ENCODE peak calls at places on chromosomes 12 and 14, in five cellular contexts. A is GM23338, W is prostate gland, R is transverse colon, G is breast epithelium. S is an unnamed sample.

GRCh38 chr14:32201196-32201815 is 539 bp upstream of the RNU6-7 start:
- DNase-seq in A (peak), W (peak), R (peak), G (peak), S (no peak)

GRCh38 chr12:48643011-48643410 is 39.0 kb downstream of the KANSL2 start:
- DNase-seq in A (no peak), W (no peak), R (no peak), G (no peak), S (no peak)

GRCh38 chr12:19739195-19739776 is 300.0 kb downstream of the AEBP2 start:
- DNase-seq in A (peak), W (peak), R (peak), G (no peak), S (peak)

GRCh38 chr12:10189653-10190052 is 10.8 kb downstream of the TMEM52B start:
- DNase-seq in A (no peak), W (peak), R (no peak), G (peak), S (no peak)

GRCh38 chr12:75964150-75964549 is 67.4 kb downstream of the PHLDA1 start:
- DNase-seq in A (no peak), W (no peak), R (peak), G (no peak), S (no peak)

GRCh38 chr12:2804390-2805145 is 7.9 kb upstream of the ITFG2 start:
- DNase-seq in A (no peak), W (no peak), R (no peak), G (no peak), S (no peak)

GRCh38 chr14:99127651-99128167 is 144.3 kb downstream of the BCL11B start:
- DNase-seq in A (peak), W (peak), R (no peak), G (peak), S (no peak)

GRCh38 chr14:51447411-51447810 is 204.3 kb upstream of the FRMD6 start:
- DNase-seq in A (no peak), W (no peak), R (no peak), G (no peak), S (no peak)

GRCh38 chr12:29241821-29242591 is 92.9 kb downstream of the FAR2 start:
- DNase-seq in A (peak), W (peak), R (peak), G (peak), S (peak)

GRCh38 chr12:112907415-112908157 is 824 bp downstream of the OAS1 start:
- DNase-seq in A (no peak), W (no peak), R (peak), G (no peak), S (no peak)

GRCh38 chr12:94704452-94704871 is 54.1 kb upstream of the TMCC3 start:
- DNase-seq in A (no peak), W (peak), R (no peak), G (no peak), S (no peak)

GRCh38 chr14:55071870-55072640 is 20.6 kb downstream of the MAPK1IP1L start:
- DNase-seq in A (no peak), W (no peak), R (no peak), G (peak), S (no peak)
- TF ChIP-seq POLR2AphosphoS5 in A (no peak), W (no peak), R (no peak), G (no peak), S (no peak)

GRCh38 chr12:45257185-45257585 is 41.3 kb downstream of the ANO6 start:
- DNase-seq in A (no peak), W (no peak), R (no peak), G (no peak), S (no peak)
- TF ChIP-seq POLR2AphosphoS5 in A (no peak), W (no peak), R (no peak), G (no peak), S (no peak)

GRCh38 chr12:80838708-80839107 is 99.0 kb downstream of the LIN7A start:
- DNase-seq in A (no peak), W (no peak), R (no peak), G (no peak), S (no peak)
- TF ChIP-seq POLR2AphosphoS5 in A (no peak), W (no peak), R (no peak), G (no peak), S (no peak)

DNA sequence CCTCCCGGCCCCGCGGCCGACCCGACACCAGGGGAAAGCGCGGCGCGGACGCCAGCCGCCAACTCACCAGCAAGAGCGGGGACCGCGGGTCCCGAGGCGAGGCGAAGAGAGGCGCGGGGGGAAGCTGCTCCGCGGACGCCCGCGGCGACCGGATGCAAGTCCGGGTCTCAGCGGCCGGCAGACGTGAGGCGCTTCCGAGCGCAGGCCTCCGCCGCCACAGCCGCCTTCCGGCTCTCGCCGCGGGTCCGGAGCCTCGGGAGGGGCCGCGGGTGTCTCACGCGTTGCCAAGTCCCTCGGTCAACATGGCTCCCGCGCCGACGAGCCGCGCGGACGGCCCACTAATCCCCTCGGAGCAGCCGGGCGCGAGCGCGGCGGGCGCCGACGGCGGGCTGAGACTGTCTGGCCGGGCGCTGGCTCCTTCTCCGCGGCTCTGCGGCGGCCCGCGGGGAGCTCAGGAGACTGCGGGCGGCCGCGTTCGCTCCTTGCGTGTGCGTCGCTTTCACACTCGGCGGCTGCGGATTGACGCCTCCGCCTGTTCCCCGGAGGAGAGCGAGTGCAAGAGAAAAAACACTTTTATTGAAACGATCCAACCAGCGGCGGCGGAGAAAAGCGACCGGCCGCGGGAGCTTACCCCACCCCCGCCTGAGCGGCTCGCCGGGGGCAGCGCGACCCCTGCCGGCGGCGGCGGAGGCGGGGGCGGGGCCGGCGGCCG is at the start of gene CDK17:
- DNase-seq in A (peak), W (peak), R (peak), G (peak), S (peak)
- TF ChIP-seq POLR2AphosphoS5 in A (no peak), W (peak), R (peak), G (peak), S (peak)

GRCh38 chr12:11863478-11863906 is 207.2 kb upstream of the BCL2L14 start:
- DNase-seq in A (no peak), W (no peak), R (no peak), G (no peak), S (no peak)

GRCh38 chr12:11862794-11863193 is 207.9 kb upstream of the BCL2L14 start:
- DNase-seq in A (no peak), W (no peak), R (no peak), G (no peak), S (no peak)

GRCh38 chr12:11860026-11860425 is 210.6 kb downstream of the ETV6 start:
- DNase-seq in A (no peak), W (no peak), R (no peak), G (no peak), S (no peak)

GRCh38 chr12:11861864-11862600 is 208.7 kb upstream of the BCL2L14 start:
- DNase-seq in A (no peak), W (no peak), R (no peak), G (no peak), S (no peak)

GRCh38 chr12:11861155-11861863 is 209.4 kb upstream of the BCL2L14 start:
- DNase-seq in A (no peak), W (no peak), R (no peak), G (no peak), S (no peak)
- TF ChIP-seq POLR2AphosphoS5 in A (no peak), W (no peak), R (no peak), G (no peak), S (no peak)

DNA sequence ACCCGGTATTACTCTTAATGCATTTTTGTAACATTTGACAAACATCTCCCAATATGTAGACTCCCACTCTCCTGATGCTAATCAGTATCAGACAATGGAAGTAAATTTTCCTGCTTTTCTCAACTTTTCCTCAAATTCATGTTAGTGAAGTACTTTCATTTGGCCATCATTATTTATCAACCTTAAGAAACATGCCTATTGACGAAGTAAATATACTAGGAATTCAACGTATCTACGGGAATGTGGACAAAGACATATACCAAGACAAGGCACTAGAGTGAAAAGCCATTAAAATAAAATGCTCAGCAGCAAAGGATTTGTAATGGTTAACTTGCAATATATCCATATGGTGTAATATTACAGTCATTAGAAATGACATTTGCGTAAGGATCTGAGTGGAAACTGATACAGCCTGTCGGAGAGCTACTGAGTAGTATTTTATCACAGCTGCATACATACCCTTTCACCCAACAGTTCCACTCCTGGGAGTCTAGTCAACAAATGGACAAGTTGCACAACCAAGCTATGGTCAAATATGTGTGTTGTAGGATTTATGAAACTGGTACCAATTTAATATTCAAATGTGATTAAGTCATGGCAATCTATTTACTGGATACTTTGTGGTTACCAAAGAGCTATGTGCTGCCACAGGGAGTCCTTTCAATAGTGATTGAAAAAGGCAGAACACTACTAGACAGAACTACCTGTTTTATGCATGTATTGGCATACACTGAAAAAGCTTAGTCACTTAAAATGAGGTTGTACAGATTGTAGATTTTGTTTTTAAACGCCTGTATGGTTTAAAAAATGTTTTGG is 26.5 kb downstream of the NUDT4 start:
- DNase-seq in A (no peak), W (no peak), R (no peak), G (no peak), S (no peak)
- TF ChIP-seq POLR2AphosphoS5 in A (no peak), W (no peak), R (no peak), G (no peak), S (no peak)

DNA sequence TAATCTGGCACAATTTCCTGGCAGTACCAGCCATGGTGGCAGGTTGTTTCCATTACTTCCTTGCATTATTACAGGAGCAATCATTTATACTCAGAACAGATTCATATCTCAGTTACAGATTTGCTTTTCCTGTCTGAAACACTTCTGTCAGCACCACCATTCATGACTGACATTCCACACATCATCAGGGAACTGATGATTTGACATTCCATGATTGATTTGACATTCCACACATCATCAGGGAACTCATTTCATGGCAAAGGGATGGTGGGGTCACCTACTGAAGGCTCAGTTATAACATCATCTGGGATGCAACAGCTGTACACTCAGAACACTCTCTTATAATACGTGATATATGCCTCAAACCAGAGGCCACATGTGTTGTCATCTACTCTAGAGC is 30.9 kb upstream of the RERGL start:
- DNase-seq in A (no peak), W (no peak), R (no peak), G (no peak), S (no peak)
- TF ChIP-seq POLR2AphosphoS5 in A (no peak), W (no peak), R (no peak), G (no peak), S (no peak)

GRCh38 chr12:51351913-51352532 is 5.5 kb upstream of the CELA1 start:
- DNase-seq in A (peak), W (no peak), R (peak), G (no peak), S (peak)
- TF ChIP-seq POLR2AphosphoS5 in A (peak), W (no peak), R (no peak), G (no peak), S (no peak)